ENCODE peak calls at places on chromosomes 4 and X, in four cellular contexts. X is HCT116, Y is HepG2, K is H1. A is an unnamed sample. For H3K36me3, the result is how much of the 10 kb centered on the place peaks cover.

GRCh38 chr4:75194180-75194579 is 261.3 kb downstream of the PARM1 start:
- DNase-seq in Y (no peak), K (no peak), X (no peak), A (no peak)

GRCh38 chrX:51608766-51609165 is 9.9 kb downstream of the CENPVL3 start:
- DNase-seq in X (no peak), K (no peak), Y (no peak), A (no peak)

GRCh38 chr4:158255727-158256324 is 45.5 kb downstream of the TMEM144 start:
- DNase-seq in X (peak), K (no peak), Y (peak), A (peak)

GRCh38 chr4:148076964-148077363 is 345.1 kb downstream of the ARHGAP10 start:
- DNase-seq in X (no peak), Y (no peak), K (no peak), A (no peak)

GRCh38 chr4:39255266-39255665 is 72.9 kb downstream of the WDR19 start:
- DNase-seq in K (no peak), X (no peak), Y (peak), A (peak)

GRCh38 chr4:83629945-83630684 is 94.2 kb downstream of the GPAT3 start:
- DNase-seq in Y (no peak), K (no peak), X (no peak), A (no peak)

GRCh38 chrX:96425204-96425603 is 259.4 kb upstream of the DIAPH2 start:
- DNase-seq in X (no peak), Y (no peak), K (no peak), A (no peak)

GRCh38 chr4:184416913-184417734 is 57.2 kb downstream of the IRF2 start:
- DNase-seq in K (no peak), X (no peak), Y (no peak), A (no peak)

GRCh38 chr4:1043658-1044468 is 32.4 kb downstream of the FGFRL1 start:
- DNase-seq in X (peak), K (peak), Y (peak), A (peak)

GRCh38 chrX:155747520-155747919 is 133.6 kb upstream of the VAMP7 start:
- DNase-seq in X (no peak), K (no peak), Y (no peak), A (no peak)

GRCh38 chr4:41174444-41174843 is 39.9 kb downstream of the APBB2 start:
- DNase-seq in Y (no peak), X (no peak), K (no peak), A (no peak)

GRCh38 chr4:97892596-97893266 is 250.5 kb downstream of the STPG2 start:
- DNase-seq in Y (no peak), K (no peak), X (no peak), A (no peak)

GRCh38 chr4:95547708-95548471 is 883 bp downstream of the UNC5C start:
- DNase-seq in Y (no peak), X (no peak), K (peak), A (no peak)

GRCh38 chr4:57303012-57303751 is 193.0 kb upstream of the IGFBP7 start:
- DNase-seq in Y (no peak), X (no peak), K (no peak), A (no peak)

GRCh38 chrX:16722481-16722880 is 3.1 kb downstream of the SYAP1 start:
- DNase-seq in K (no peak), Y (no peak), X (no peak), A (no peak)

GRCh38 chrX:56793112-56793430 is 64.0 kb downstream of the NBDY start:
- DNase-seq in K (peak), X (no peak), Y (no peak), A (no peak)

GRCh38 chr4:94978904-94979303 is 221.1 kb downstream of the BMPR1B start:
- DNase-seq in K (no peak), X (no peak), Y (no peak), A (no peak)

GRCh38 chr4:146333187-146333894 is 119.0 kb downstream of the REELD1 start:
- DNase-seq in X (no peak), K (no peak), Y (peak), A (no peak)

GRCh38 chr4:85756938-85757337 is 282.0 kb downstream of the ARHGAP24 start:
- DNase-seq in K (no peak), X (no peak), Y (no peak), A (no peak)

GRCh38 chr4:124415206-124415605 is 297.3 kb downstream of the ANKRD50 start:
- DNase-seq in X (no peak), K (no peak), Y (no peak), A (no peak)

GRCh38 chrX:12042615-12043014 is 95.7 kb upstream of the FRMPD4 start:
- DNase-seq in X (no peak), K (no peak), Y (no peak), A (no peak)

GRCh38 chr4:63348735-63349673 is 1060.2 kb downstream of the TECRL start:
- DNase-seq in Y (no peak), X (no peak), K (no peak), A (no peak)

GRCh38 chrX:56803849-56804681 is 75.0 kb downstream of the NBDY start:
- DNase-seq in X (no peak), Y (no peak), K (no peak), A (no peak)

GRCh38 chr4:24973471-24974251 is 57.1 kb downstream of the LGI2 start:
- DNase-seq in Y (peak), K (no peak), X (no peak), A (no peak)

GRCh38 chr4:106766519-106766918 is 269.6 kb downstream of the DKK2 start:
- DNase-seq in X (no peak), Y (no peak), K (no peak), A (no peak)

GRCh38 chr4:43754566-43754965 is 694.0 kb downstream of the KCTD8 start:
- DNase-seq in Y (no peak), K (no peak), X (no peak), A (no peak)

GRCh38 chr4:143406523-143406922 is 69.8 kb downstream of the GAB1 start:
- DNase-seq in X (no peak), Y (peak), K (no peak), A (no peak)

GRCh38 chr4:22869235-22869634 is 176.5 kb downstream of the GBA3 start:
- DNase-seq in Y (no peak), X (no peak), K (no peak), A (no peak)
- TF ChIP-seq CTCF in Y (peak), X (no peak), K (peak), A (no peak)

GRCh38 chr4:2939383-2940243 is 23.6 kb downstream of the NOP14 start:
- DNase-seq in X (no peak), Y (no peak), K (no peak), A (no peak)
- H3K36me3 ChIP-seq in X (half or more), Y (half or more), K (under half), A (under half)

DNA sequence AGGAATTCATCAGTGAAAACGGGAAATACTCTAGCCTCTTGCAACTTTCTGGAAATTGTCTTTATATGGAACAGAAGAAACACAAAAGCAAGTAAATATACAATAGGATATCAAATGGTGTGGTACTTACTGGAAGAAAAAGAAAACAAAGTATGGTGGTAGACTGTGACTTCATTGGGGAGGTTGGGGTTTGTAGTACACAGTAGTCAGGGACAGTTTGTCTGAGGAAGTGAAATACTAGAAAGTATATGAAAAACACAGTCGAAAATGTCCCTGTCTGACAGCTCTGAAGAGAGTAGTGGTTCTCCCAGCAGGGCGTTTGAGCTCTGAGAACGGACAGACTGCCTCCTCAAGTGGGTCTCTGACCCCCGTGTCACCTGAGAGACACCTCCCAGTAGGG is 390.0 kb upstream of the NWD2 start:
- DNase-seq in X (no peak), Y (no peak), K (no peak), A (no peak)
- TF ChIP-seq SIN3A in X (no peak), Y (no peak), K (no peak), A (no peak)

GRCh38 chrX:53659039-53659438 is 27.5 kb downstream of the HUWE1 start:
- DNase-seq in Y (peak), X (no peak), K (no peak), A (no peak)

GRCh38 chrX:53654378-53654777 is 32.1 kb downstream of the HUWE1 start:
- DNase-seq in X (no peak), K (no peak), Y (no peak), A (no peak)

GRCh38 chrX:53656845-53657244 is 29.7 kb downstream of the HUWE1 start:
- DNase-seq in K (no peak), X (no peak), Y (no peak), A (no peak)
- TF ChIP-seq CTCF in K (no peak), X (no peak), Y (no peak), A (no peak)

GRCh38 chr4:10098770-10099139 is 17.8 kb downstream of the WDR1 start:
- DNase-seq in Y (no peak), K (no peak), X (peak), A (no peak)
- H3K36me3 ChIP-seq in Y (half or more), K (under half), X (half or more), A (under half)

DNA sequence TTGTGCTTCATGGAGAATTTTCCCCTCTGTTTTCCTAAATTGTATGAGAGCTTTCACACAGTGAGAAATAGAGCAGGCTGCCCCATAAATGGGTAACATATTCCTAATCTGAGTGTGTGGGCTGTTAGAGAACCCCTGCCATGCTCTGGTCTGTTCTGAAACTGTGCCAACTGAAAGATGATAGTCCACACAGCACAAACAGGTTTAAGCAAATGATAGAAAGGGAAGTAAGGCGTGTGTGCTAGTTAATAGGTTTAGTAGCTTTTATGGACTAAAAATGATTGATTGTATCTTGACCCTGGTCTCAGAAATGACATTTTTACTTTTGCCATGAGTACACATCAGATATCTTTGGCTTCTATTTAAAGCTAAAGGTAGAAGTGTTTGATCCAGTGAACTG is 106.2 kb downstream of the PRRG1 start:
- DNase-seq in Y (no peak), K (no peak), X (no peak), A (no peak)
- TF ChIP-seq SIN3A in Y (no peak), K (no peak), X (no peak), A (no peak)

GRCh38 chr4:78362310-78362709 is 189.3 kb upstream of the ANXA3 start:
- DNase-seq in K (peak), Y (no peak), X (no peak), A (no peak)
- TF ChIP-seq CTCF in K (no peak), Y (no peak), X (no peak), A (no peak)

GRCh38 chr4:7024336-7024890 is 18.8 kb upstream of the TADA2B start:
- DNase-seq in X (no peak), K (no peak), Y (no peak), A (no peak)
- H3K36me3 ChIP-seq in X (under half), K (under half), Y (half or more), A (under half)

A was measured in Panc1.